ENCODE peak calls at places on chromosome 15, in six cellular contexts. One of them, this sample, is unnamed.
A peak's percentile ranks its signal among the peaks of the same experiment; 100 is the strongest.

GRCh38 chr15:90291679-90292356 is 26.3 kb downstream of the NGRN start:
- DNase-seq in uterus: no peak
- DNase-seq in CD8-positive, alpha-beta memory T cell: no peak
- DNase-seq in OCI-LY7: peak; percentile 83
- DNase-seq in astrocyte: no peak
- DNase-seq in tibial artery: no peak
- DNase-seq in this sample: no peak

GRCh38 chr15:64527263-64527984 is 67.0 kb downstream of the ZNF609 start:
- DNase-seq in OCI-LY7: no peak
- DNase-seq in uterus: no peak
- DNase-seq in CD8-positive, alpha-beta memory T cell: no peak
- DNase-seq in tibial artery: no peak
- DNase-seq in astrocyte: peak; percentile 77
- DNase-seq in this sample: no peak

GRCh38 chr15:65528461-65529060 is 1.7 kb upstream of the HACD3 start:
- DNase-seq in uterus: no peak
- DNase-seq in tibial artery: no peak
- DNase-seq in OCI-LY7: no peak
- DNase-seq in astrocyte: no peak
- DNase-seq in CD8-positive, alpha-beta memory T cell: no peak
- DNase-seq in this sample: no peak

GRCh38 chr15:74587924-74588323 is 27.7 kb upstream of the CLK3 start:
- DNase-seq in uterus: no peak
- DNase-seq in tibial artery: no peak
- DNase-seq in astrocyte: no peak
- DNase-seq in OCI-LY7: no peak
- DNase-seq in CD8-positive, alpha-beta memory T cell: no peak
- DNase-seq in this sample: no peak

GRCh38 chr15:56805466-56806146 is 72.3 kb upstream of the ZNF280D start:
- DNase-seq in OCI-LY7: no peak
- DNase-seq in CD8-positive, alpha-beta memory T cell: no peak
- DNase-seq in astrocyte: peak; percentile 91
- DNase-seq in tibial artery: peak; percentile 50
- DNase-seq in uterus: peak; percentile 59
- DNase-seq in this sample: no peak

GRCh38 chr15:89785064-89785770 is 9.1 kb downstream of the MESP2 start:
- DNase-seq in OCI-LY7: no peak
- DNase-seq in uterus: no peak
- DNase-seq in tibial artery: no peak
- DNase-seq in astrocyte: no peak
- DNase-seq in CD8-positive, alpha-beta memory T cell: no peak
- DNase-seq in this sample: no peak

GRCh38 chr15:49570672-49571071 is 49.9 kb downstream of the FAM227B start:
- DNase-seq in uterus: no peak
- DNase-seq in CD8-positive, alpha-beta memory T cell: no peak
- DNase-seq in tibial artery: no peak
- DNase-seq in astrocyte: no peak
- DNase-seq in OCI-LY7: no peak
- DNase-seq in this sample: no peak

GRCh38 chr15:31344824-31345605 is 18.4 kb downstream of the KLF13 start:
- DNase-seq in uterus: no peak
- DNase-seq in astrocyte: no peak
- DNase-seq in tibial artery: no peak
- DNase-seq in CD8-positive, alpha-beta memory T cell: no peak
- DNase-seq in OCI-LY7: peak; percentile 39
- DNase-seq in this sample: peak; percentile 40

GRCh38 chr15:29871401-29871800 is 49.1 kb upstream of the TJP1 start:
- DNase-seq in CD8-positive, alpha-beta memory T cell: no peak
- DNase-seq in uterus: peak; percentile 87
- DNase-seq in tibial artery: peak; percentile 79
- DNase-seq in astrocyte: no peak
- DNase-seq in OCI-LY7: no peak
- DNase-seq in this sample: no peak

GRCh38 chr15:29291067-29291466 is 21.4 kb upstream of the NSMCE3 start:
- DNase-seq in CD8-positive, alpha-beta memory T cell: no peak
- DNase-seq in tibial artery: no peak
- DNase-seq in astrocyte: no peak
- DNase-seq in uterus: no peak
- DNase-seq in OCI-LY7: no peak
- DNase-seq in this sample: no peak

GRCh38 chr15:40929730-40930429 is 740 bp downstream of the DLL4 start:
- DNase-seq in CD8-positive, alpha-beta memory T cell: no peak
- DNase-seq in uterus: no peak
- DNase-seq in astrocyte: peak; percentile 53
- DNase-seq in tibial artery: peak; percentile 43
- DNase-seq in OCI-LY7: no peak
- DNase-seq in this sample: no peak

DNA sequence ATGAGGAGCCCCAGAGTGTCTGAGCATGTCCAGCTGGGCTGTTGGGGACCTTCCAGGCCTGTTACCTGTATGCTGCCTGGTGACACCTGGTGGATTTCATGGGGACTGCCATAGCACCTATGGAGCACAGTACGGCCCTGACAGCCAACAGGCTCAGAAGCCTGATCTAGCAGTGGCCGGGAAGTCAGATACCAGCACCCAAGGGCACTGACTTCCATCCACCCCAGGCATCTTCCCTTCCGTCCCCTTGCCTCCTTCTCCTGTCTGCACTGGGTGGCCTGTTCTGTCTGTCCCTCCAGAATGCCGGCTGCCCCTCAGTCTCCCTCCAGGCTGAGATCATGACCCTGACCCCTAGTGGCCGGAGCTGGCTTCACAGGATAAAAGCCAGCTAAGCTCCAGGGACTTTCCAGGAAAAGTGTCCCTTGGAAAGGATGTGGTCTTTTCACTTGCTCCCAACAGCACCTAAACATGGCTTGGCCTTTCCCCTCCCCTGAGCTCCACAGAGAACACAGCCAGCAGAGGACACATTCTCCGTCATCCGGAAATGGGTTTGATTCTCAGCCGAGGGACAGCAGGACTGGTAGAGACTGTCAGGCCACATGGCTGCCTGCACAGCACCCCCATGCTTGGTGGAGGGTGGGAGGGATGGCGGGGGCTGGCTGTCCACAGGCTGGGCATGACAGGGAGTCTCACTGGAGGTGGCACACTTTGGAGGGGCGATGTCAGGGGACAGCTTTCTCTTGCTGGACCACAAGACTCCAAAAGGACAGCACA is 9.5 kb downstream of the RPS17 start:
- DNase-seq in uterus: peak; percentile 69
- DNase-seq in tibial artery: peak; percentile 49
- DNase-seq in CD8-positive, alpha-beta memory T cell: peak; percentile 56
- DNase-seq in OCI-LY7: peak; percentile 76
- DNase-seq in astrocyte: peak; percentile 43
- DNase-seq in this sample: peak; percentile 80
- H3K4me3 ChIP-seq in uterus: no peak overlapping the region
- H3K4me3 ChIP-seq in tibial artery: no peak overlapping the region
- H3K4me3 ChIP-seq in CD8-positive, alpha-beta memory T cell: peak overlapping the region; percentile 61
- H3K4me3 ChIP-seq in OCI-LY7: no peak overlapping the region
- H3K4me3 ChIP-seq in astrocyte: no peak overlapping the region
- H3K4me3 ChIP-seq in this sample: peak overlapping the region; percentile 63

GRCh38 chr15:73573572-73573971 is 59.6 kb downstream of the NPTN start:
- DNase-seq in OCI-LY7: no peak
- DNase-seq in tibial artery: no peak
- DNase-seq in CD8-positive, alpha-beta memory T cell: no peak
- DNase-seq in astrocyte: peak; percentile 23
- DNase-seq in uterus: peak; percentile 65
- DNase-seq in this sample: no peak
- H3K27ac ChIP-seq in OCI-LY7: no peak overlapping the region
- H3K27ac ChIP-seq in tibial artery: no peak overlapping the region
- H3K27ac ChIP-seq in CD8-positive, alpha-beta memory T cell: no peak overlapping the region
- H3K27ac ChIP-seq in astrocyte: no peak overlapping the region
- H3K27ac ChIP-seq in uterus: peak overlapping the region; percentile 12
- H3K27ac ChIP-seq in this sample: no peak overlapping the region

DNA sequence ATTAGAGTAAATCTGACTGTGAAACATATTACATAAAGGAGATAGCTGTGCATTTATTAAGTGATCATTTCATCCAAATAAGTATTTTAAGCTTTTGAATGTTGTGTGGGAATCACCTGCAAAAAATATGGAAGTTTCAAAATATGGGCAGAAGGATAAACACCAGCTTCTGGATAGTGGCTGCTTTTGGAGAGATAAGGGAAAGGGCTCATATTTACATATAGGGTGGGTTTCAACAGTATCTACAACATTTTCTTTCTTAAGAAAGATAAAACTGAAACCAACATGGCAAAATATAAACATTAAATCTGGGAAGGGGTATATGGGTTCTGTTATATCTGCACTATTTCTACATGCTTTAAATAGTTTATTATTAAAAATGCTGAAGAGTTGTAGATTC is 12.3 kb downstream of the ARPP19 start:
- DNase-seq in CD8-positive, alpha-beta memory T cell: no peak
- DNase-seq in tibial artery: no peak
- DNase-seq in astrocyte: no peak
- DNase-seq in OCI-LY7: no peak
- DNase-seq in uterus: no peak
- DNase-seq in this sample: no peak
- H3K4me3 ChIP-seq in CD8-positive, alpha-beta memory T cell: no peak overlapping the region
- H3K4me3 ChIP-seq in tibial artery: no peak overlapping the region
- H3K4me3 ChIP-seq in astrocyte: no peak overlapping the region
- H3K4me3 ChIP-seq in OCI-LY7: no peak overlapping the region
- H3K4me3 ChIP-seq in uterus: no peak overlapping the region
- H3K4me3 ChIP-seq in this sample: no peak overlapping the region

DNA sequence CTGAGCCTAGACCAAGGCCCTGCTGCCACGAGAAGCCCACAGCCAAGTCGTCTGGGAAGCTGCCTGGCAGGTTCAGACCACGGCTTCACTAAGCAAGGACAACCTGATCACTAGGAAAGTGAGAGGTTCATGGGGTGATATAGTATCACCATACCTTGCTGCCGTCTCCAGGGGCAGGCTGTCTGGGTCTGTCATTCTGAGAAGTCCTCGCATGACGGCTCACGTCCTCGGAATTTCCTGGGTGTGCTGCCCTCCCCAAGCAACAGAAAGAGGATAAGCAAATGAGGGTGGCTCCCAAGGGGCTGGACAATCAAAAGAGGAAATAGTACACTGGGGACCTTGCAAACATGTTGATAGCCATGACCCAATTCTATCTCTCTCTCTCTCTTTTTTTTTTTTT is 207.4 kb upstream of the IGF1R start:
- DNase-seq in astrocyte: no peak
- DNase-seq in OCI-LY7: peak; percentile 8
- DNase-seq in uterus: no peak
- DNase-seq in CD8-positive, alpha-beta memory T cell: no peak
- DNase-seq in tibial artery: no peak
- DNase-seq in this sample: no peak
- H3K27ac ChIP-seq in astrocyte: no peak overlapping the region
- H3K27ac ChIP-seq in OCI-LY7: no peak overlapping the region
- H3K27ac ChIP-seq in uterus: no peak overlapping the region
- H3K27ac ChIP-seq in CD8-positive, alpha-beta memory T cell: no peak overlapping the region
- H3K27ac ChIP-seq in tibial artery: no peak overlapping the region
- H3K27ac ChIP-seq in this sample: no peak overlapping the region

GRCh38 chr15:91866371-91866905 is 12.9 kb downstream of the SLCO3A1 start:
- DNase-seq in CD8-positive, alpha-beta memory T cell: no peak
- DNase-seq in astrocyte: peak; percentile 68
- DNase-seq in tibial artery: peak; percentile 30
- DNase-seq in uterus: peak; percentile 76
- DNase-seq in OCI-LY7: no peak
- DNase-seq in this sample: no peak
- H3K4me3 ChIP-seq in CD8-positive, alpha-beta memory T cell: no peak overlapping the region
- H3K4me3 ChIP-seq in astrocyte: no peak overlapping the region
- H3K4me3 ChIP-seq in tibial artery: no peak overlapping the region
- H3K4me3 ChIP-seq in uterus: no peak overlapping the region
- H3K4me3 ChIP-seq in OCI-LY7: no peak overlapping the region
- H3K4me3 ChIP-seq in this sample: no peak overlapping the region

DNA sequence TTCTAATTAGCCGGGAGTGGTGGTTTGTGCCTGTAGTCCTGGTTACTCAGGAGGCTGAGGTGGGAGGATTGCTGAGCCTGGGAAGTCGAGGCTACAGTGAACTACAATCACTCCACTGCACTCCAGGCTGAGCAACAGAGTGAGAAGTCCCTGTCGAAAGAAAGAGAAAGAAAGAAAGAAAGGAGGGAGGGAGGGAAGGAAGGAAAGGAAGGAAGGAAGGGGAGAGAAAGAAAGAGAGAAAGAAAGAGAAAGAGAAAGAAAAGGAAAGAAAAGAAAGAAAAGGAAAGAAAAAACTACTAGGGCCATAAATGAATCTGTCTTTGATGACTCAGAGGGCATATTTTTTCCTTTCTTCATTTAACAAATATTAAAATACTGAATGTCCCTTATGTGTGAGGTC is 35.3 kb upstream of the PIAS1 start:
- DNase-seq in CD8-positive, alpha-beta memory T cell: no peak
- DNase-seq in astrocyte: no peak
- DNase-seq in tibial artery: no peak
- DNase-seq in uterus: no peak
- DNase-seq in OCI-LY7: no peak
- DNase-seq in this sample: no peak
- H3K27ac ChIP-seq in CD8-positive, alpha-beta memory T cell: no peak overlapping the region
- H3K27ac ChIP-seq in astrocyte: no peak overlapping the region
- H3K27ac ChIP-seq in tibial artery: no peak overlapping the region
- H3K27ac ChIP-seq in uterus: no peak overlapping the region
- H3K27ac ChIP-seq in OCI-LY7: no peak overlapping the region
- H3K27ac ChIP-seq in this sample: no peak overlapping the region

GRCh38 chr15:53716909-53717878 is 42.3 kb downstream of the WDR72 start:
- DNase-seq in uterus: no peak
- DNase-seq in CD8-positive, alpha-beta memory T cell: no peak
- DNase-seq in OCI-LY7: peak; percentile 15
- DNase-seq in tibial artery: no peak
- DNase-seq in astrocyte: no peak
- DNase-seq in this sample: no peak
- H3K4me3 ChIP-seq in uterus: no peak overlapping the region
- H3K4me3 ChIP-seq in CD8-positive, alpha-beta memory T cell: no peak overlapping the region
- H3K4me3 ChIP-seq in OCI-LY7: no peak overlapping the region
- H3K4me3 ChIP-seq in tibial artery: no peak overlapping the region
- H3K4me3 ChIP-seq in astrocyte: no peak overlapping the region
- H3K4me3 ChIP-seq in this sample: no peak overlapping the region

GRCh38 chr15:63521405-63522142 is 17.2 kb downstream of the USP3 start:
- DNase-seq in uterus: no peak
- DNase-seq in astrocyte: peak; percentile 33
- DNase-seq in OCI-LY7: no peak
- DNase-seq in CD8-positive, alpha-beta memory T cell: no peak
- DNase-seq in tibial artery: no peak
- DNase-seq in this sample: no peak
- H3K27ac ChIP-seq in uterus: no peak overlapping the region
- H3K27ac ChIP-seq in astrocyte: no peak overlapping the region
- H3K27ac ChIP-seq in OCI-LY7: no peak overlapping the region
- H3K27ac ChIP-seq in CD8-positive, alpha-beta memory T cell: no peak overlapping the region
- H3K27ac ChIP-seq in tibial artery: no peak overlapping the region
- H3K27ac ChIP-seq in this sample: no peak overlapping the region

GRCh38 chr15:82648257-82649103 is 1.3 kb upstream of the CPEB1 start:
- DNase-seq in astrocyte: no peak
- DNase-seq in OCI-LY7: no peak
- DNase-seq in tibial artery: no peak
- DNase-seq in uterus: peak; percentile 18
- DNase-seq in CD8-positive, alpha-beta memory T cell: no peak
- DNase-seq in this sample: no peak
- H3K4me3 ChIP-seq in astrocyte: peak overlapping the region; percentile 24
- H3K4me3 ChIP-seq in OCI-LY7: no peak overlapping the region
- H3K4me3 ChIP-seq in tibial artery: peak overlapping the region; percentile 79
- H3K4me3 ChIP-seq in uterus: peak overlapping the region; percentile 53
- H3K4me3 ChIP-seq in CD8-positive, alpha-beta memory T cell: peak overlapping the region; percentile 12
- H3K4me3 ChIP-seq in this sample: no peak overlapping the region

This sample was measured in CD4-positive, CD25-positive, alpha-beta regulatory T cell.